ENCODE peak calls at places on chromosomes 11 and 22, in four cellular contexts. One of them, this sample, is unnamed.

GRCh38 chr11:12086271-12087074 is 23.9 kb upstream of the MICAL2 start:
- DNase-seq in cardiac muscle cell: peak; percentile 88
- DNase-seq in sigmoid colon: peak; percentile 90
- DNase-seq in Peyer's patch: no peak
- DNase-seq in this sample: no peak

GRCh38 chr22:38935023-38935422 is 22.4 kb upstream of the APOBEC3A start:
- DNase-seq in cardiac muscle cell: no peak
- DNase-seq in sigmoid colon: no peak
- DNase-seq in Peyer's patch: no peak
- DNase-seq in this sample: peak; percentile 86

GRCh38 chr11:75174781-75175370 is 24.0 kb downstream of the SLCO2B1 start:
- DNase-seq in cardiac muscle cell: no peak
- DNase-seq in sigmoid colon: peak; percentile 80
- DNase-seq in Peyer's patch: peak; percentile 22
- DNase-seq in this sample: no peak

GRCh38 chr22:27825174-27825573 is 23.6 kb upstream of the MN1 start:
- DNase-seq in cardiac muscle cell: no peak
- DNase-seq in sigmoid colon: no peak
- DNase-seq in Peyer's patch: no peak
- DNase-seq in this sample: no peak

GRCh38 chr11:115927823-115928329 is 423.7 kb upstream of the CADM1 start:
- DNase-seq in cardiac muscle cell: no peak
- DNase-seq in sigmoid colon: no peak
- DNase-seq in Peyer's patch: no peak
- DNase-seq in this sample: no peak

GRCh38 chr11:62592989-62593421 is 1.7 kb upstream of the TUT1 start:
- DNase-seq in cardiac muscle cell: no peak
- DNase-seq in sigmoid colon: no peak
- DNase-seq in Peyer's patch: no peak
- DNase-seq in this sample: no peak

GRCh38 chr11:44861829-44862545 is 88.7 kb downstream of the TP53I11 start:
- DNase-seq in cardiac muscle cell: peak; percentile 99
- DNase-seq in sigmoid colon: peak; percentile 94
- DNase-seq in Peyer's patch: peak; percentile 52
- DNase-seq in this sample: peak; percentile 97

GRCh38 chr11:111659201-111659600 is 57.0 kb downstream of the SIK2 start:
- DNase-seq in cardiac muscle cell: no peak
- DNase-seq in sigmoid colon: no peak
- DNase-seq in Peyer's patch: no peak
- DNase-seq in this sample: no peak

GRCh38 chr11:93031386-93031785 is 61.9 kb downstream of the MTNR1B start:
- DNase-seq in cardiac muscle cell: peak; percentile 25
- DNase-seq in sigmoid colon: no peak
- DNase-seq in Peyer's patch: no peak
- DNase-seq in this sample: no peak

GRCh38 chr22:46638601-46639431 is 18.6 kb downstream of the GRAMD4 start:
- DNase-seq in cardiac muscle cell: peak; percentile 44
- DNase-seq in sigmoid colon: no peak
- DNase-seq in Peyer's patch: no peak
- DNase-seq in this sample: no peak

GRCh38 chr11:103494491-103494890 is 385.3 kb downstream of the DYNC2H1 start:
- DNase-seq in cardiac muscle cell: peak; percentile 13
- DNase-seq in sigmoid colon: no peak
- DNase-seq in Peyer's patch: no peak
- DNase-seq in this sample: no peak

GRCh38 chr11:103798456-103798855 is 238.0 kb upstream of the DDI1 start:
- DNase-seq in cardiac muscle cell: no peak
- DNase-seq in sigmoid colon: no peak
- DNase-seq in Peyer's patch: no peak
- DNase-seq in this sample: no peak

GRCh38 chr22:49310354-49310753 is 517.3 kb downstream of the BRD1 start:
- DNase-seq in cardiac muscle cell: no peak
- DNase-seq in sigmoid colon: peak; percentile 15
- DNase-seq in Peyer's patch: no peak
- DNase-seq in this sample: no peak

GRCh38 chr11:12817681-12818332 is 143.6 kb downstream of the TEAD1 start:
- DNase-seq in cardiac muscle cell: no peak
- DNase-seq in sigmoid colon: no peak
- DNase-seq in Peyer's patch: no peak
- DNase-seq in this sample: no peak

GRCh38 chr22:36612458-36612857 is 83.5 kb upstream of the EIF3D start:
- DNase-seq in cardiac muscle cell: peak; percentile 10
- DNase-seq in sigmoid colon: no peak
- DNase-seq in Peyer's patch: no peak
- DNase-seq in this sample: no peak

GRCh38 chr11:77789731-77790476 is 30.6 kb downstream of the RSF1 start:
- DNase-seq in cardiac muscle cell: no peak
- DNase-seq in sigmoid colon: no peak
- DNase-seq in Peyer's patch: no peak
- DNase-seq in this sample: no peak

GRCh38 chr11:868802-869201 is 26.1 kb downstream of the TSPAN4 start:
- DNase-seq in cardiac muscle cell: no peak
- DNase-seq in sigmoid colon: no peak
- DNase-seq in Peyer's patch: no peak
- DNase-seq in this sample: no peak

GRCh38 chr11:8025123-8025522 is 38.0 kb downstream of the EIF3F start:
- DNase-seq in cardiac muscle cell: no peak
- DNase-seq in sigmoid colon: no peak
- DNase-seq in Peyer's patch: no peak
- DNase-seq in this sample: no peak

GRCh38 chr11:75532200-75532972 is 6.6 kb upstream of the GDPD5 start:
- DNase-seq in cardiac muscle cell: peak; percentile 62
- DNase-seq in sigmoid colon: peak; percentile 80
- DNase-seq in Peyer's patch: peak; percentile 69
- DNase-seq in this sample: no peak

GRCh38 chr22:46934172-46934745 is 171.8 kb downstream of the TBC1D22A start:
- DNase-seq in cardiac muscle cell: no peak
- DNase-seq in sigmoid colon: no peak
- DNase-seq in Peyer's patch: no peak
- DNase-seq in this sample: no peak

GRCh38 chr11:121460941-121461514 is 8.3 kb upstream of the SORL1-AS1 start:
- DNase-seq in cardiac muscle cell: no peak
- DNase-seq in sigmoid colon: no peak
- DNase-seq in Peyer's patch: no peak
- DNase-seq in this sample: no peak

GRCh38 chr11:39174228-39174627 is 2285.2 kb downstream of the LRRC4C start:
- DNase-seq in cardiac muscle cell: no peak
- DNase-seq in sigmoid colon: no peak
- DNase-seq in Peyer's patch: no peak
- DNase-seq in this sample: no peak

GRCh38 chr11:75204012-75204674 is 36.4 kb upstream of the TPBGL start:
- DNase-seq in cardiac muscle cell: no peak
- DNase-seq in sigmoid colon: peak; percentile 57
- DNase-seq in Peyer's patch: no peak
- DNase-seq in this sample: no peak

GRCh38 chr22:29727248-29727551 is 7.4 kb downstream of the CABP7 start:
- DNase-seq in cardiac muscle cell: peak; percentile 58
- DNase-seq in sigmoid colon: no peak
- DNase-seq in Peyer's patch: peak; percentile 20
- DNase-seq in this sample: no peak

GRCh38 chr11:12381875-12382274 is 4.5 kb downstream of the PARVA start:
- DNase-seq in cardiac muscle cell: no peak
- DNase-seq in sigmoid colon: no peak
- DNase-seq in Peyer's patch: no peak
- DNase-seq in this sample: no peak

GRCh38 chr11:57649826-57650738 is at the start of gene YPEL4:
- DNase-seq in cardiac muscle cell: peak; percentile 87
- DNase-seq in sigmoid colon: peak; percentile 84
- DNase-seq in Peyer's patch: peak; percentile 50
- DNase-seq in this sample: no peak

GRCh38 chr22:38228326-38228872 is 26.6 kb downstream of the MAFF start:
- DNase-seq in cardiac muscle cell: peak; percentile 32
- DNase-seq in sigmoid colon: no peak
- DNase-seq in Peyer's patch: no peak
- DNase-seq in this sample: no peak

GRCh38 chr11:62669420-62670161 is 1.9 kb upstream of the UQCC3 start:
- DNase-seq in cardiac muscle cell: no peak
- DNase-seq in sigmoid colon: no peak
- DNase-seq in Peyer's patch: no peak
- DNase-seq in this sample: no peak

GRCh38 chr11:45411221-45411946 is 125.2 kb upstream of the SYT13 start:
- DNase-seq in cardiac muscle cell: peak; percentile 58
- DNase-seq in sigmoid colon: no peak
- DNase-seq in Peyer's patch: no peak
- DNase-seq in this sample: no peak

GRCh38 chr11:91081440-91082088 is 858.7 kb upstream of the CHORDC1 start:
- DNase-seq in cardiac muscle cell: peak; percentile 56
- DNase-seq in sigmoid colon: peak; percentile 77
- DNase-seq in Peyer's patch: no peak
- DNase-seq in this sample: no peak

GRCh38 chr22:19889951-19890350 is 35.3 kb upstream of the GNB1L start:
- DNase-seq in cardiac muscle cell: no peak
- DNase-seq in sigmoid colon: no peak
- DNase-seq in Peyer's patch: no peak
- DNase-seq in this sample: no peak

GRCh38 chr11:116422556-116422955 is 350.2 kb downstream of the BUD13 start:
- DNase-seq in cardiac muscle cell: peak; percentile 2
- DNase-seq in sigmoid colon: peak; percentile 66
- DNase-seq in Peyer's patch: no peak
- DNase-seq in this sample: no peak

GRCh38 chr22:32803020-32803758 is 1.7 kb downstream of the TIMP3 start:
- DNase-seq in cardiac muscle cell: no peak
- DNase-seq in sigmoid colon: peak; percentile 72
- DNase-seq in Peyer's patch: no peak
- DNase-seq in this sample: no peak

GRCh38 chr22:19524170-19525115 is at the start of gene CLDN5:
- DNase-seq in cardiac muscle cell: peak; percentile 36
- DNase-seq in sigmoid colon: no peak
- DNase-seq in Peyer's patch: no peak
- DNase-seq in this sample: no peak

GRCh38 chr22:40076702-40077645 is 82.2 kb downstream of the FAM83F start:
- DNase-seq in cardiac muscle cell: peak; percentile 6
- DNase-seq in sigmoid colon: no peak
- DNase-seq in Peyer's patch: no peak
- DNase-seq in this sample: no peak

DNA sequence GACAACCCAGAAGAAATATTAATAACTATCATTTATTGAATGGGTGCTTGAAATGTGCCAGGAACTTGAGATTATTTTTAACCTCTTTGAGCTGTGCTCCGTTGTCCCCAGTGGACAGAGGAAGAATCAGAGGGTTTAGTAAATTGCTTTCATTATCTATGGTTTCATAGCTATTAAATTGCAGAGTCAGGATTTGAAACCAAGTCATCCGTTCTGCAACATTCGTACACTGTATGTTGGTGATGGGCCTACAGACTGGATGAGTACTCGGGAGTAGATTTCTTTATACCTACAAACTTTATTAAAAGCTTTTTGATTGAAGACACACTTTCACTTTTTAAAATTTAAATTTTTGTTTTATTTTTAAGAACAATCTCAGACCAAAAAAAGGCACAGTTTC is 4.9 kb downstream of the HSD17B12 start:
- DNase-seq in cardiac muscle cell: peak; percentile 8
- DNase-seq in sigmoid colon: no peak
- DNase-seq in Peyer's patch: no peak
- DNase-seq in this sample: no peak
- H3K4me3 ChIP-seq in cardiac muscle cell: no peak overlapping the region
- H3K4me3 ChIP-seq in sigmoid colon: no peak overlapping the region
- H3K4me3 ChIP-seq in Peyer's patch: no peak overlapping the region
- H3K4me3 ChIP-seq in this sample: no peak overlapping the region

DNA sequence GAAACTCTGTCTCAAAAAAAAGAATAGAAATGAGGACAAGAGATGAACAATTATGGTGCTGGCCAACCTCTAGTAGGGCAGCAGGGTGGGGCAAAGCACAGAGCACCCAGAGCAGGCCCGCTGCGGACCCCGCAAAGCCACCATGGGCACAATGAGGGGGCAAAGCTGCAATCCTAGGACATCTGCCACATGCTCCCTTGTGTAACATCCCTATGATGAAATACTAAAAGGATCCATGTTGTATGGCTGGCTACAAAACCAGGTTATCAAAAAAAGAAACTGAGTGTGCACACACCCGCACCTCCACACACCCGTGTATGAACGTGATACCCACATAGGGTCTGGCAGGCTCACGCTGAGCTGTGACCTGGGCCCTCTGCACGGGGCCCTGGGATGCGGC is 7.4 kb downstream of the ATP5MGL start:
- DNase-seq in cardiac muscle cell: no peak
- DNase-seq in sigmoid colon: no peak
- DNase-seq in Peyer's patch: no peak
- DNase-seq in this sample: no peak
- H3K36me3 ChIP-seq in cardiac muscle cell: peaks cover 31% of the 10 kb centered on the region
- H3K36me3 ChIP-seq in sigmoid colon: peaks cover 54% of the 10 kb centered on the region
- H3K36me3 ChIP-seq in Peyer's patch: peaks cover 88% of the 10 kb centered on the region
- H3K36me3 ChIP-seq in this sample: peaks cover 66% of the 10 kb centered on the region

GRCh38 chr22:26746311-26746710 is 88.9 kb downstream of the MIAT start:
- DNase-seq in cardiac muscle cell: no peak
- DNase-seq in sigmoid colon: no peak
- DNase-seq in Peyer's patch: no peak
- DNase-seq in this sample: no peak
- H3K4me3 ChIP-seq in cardiac muscle cell: no peak overlapping the region
- H3K4me3 ChIP-seq in sigmoid colon: no peak overlapping the region
- H3K4me3 ChIP-seq in Peyer's patch: no peak overlapping the region
- H3K4me3 ChIP-seq in this sample: no peak overlapping the region

DNA sequence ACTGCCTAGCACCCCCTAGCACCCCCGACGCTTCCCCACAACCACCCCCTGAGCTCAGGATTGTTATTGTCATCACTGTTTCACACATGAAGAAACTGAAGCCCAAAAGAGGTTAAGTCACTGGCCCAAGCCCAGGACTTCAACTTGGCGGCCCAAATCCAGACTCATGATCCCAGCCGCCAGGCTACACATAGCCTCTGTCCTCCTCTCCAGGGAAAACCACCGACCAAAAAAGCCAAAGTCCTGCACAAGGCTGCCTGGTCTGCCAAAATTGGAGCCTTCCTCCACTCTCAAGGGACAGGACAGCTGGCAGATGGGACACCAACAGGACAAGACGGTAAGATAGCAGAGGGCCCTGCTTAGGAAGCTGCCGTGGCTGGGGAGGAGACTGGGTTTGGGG is 10.8 kb downstream of the L3MBTL2 start:
- DNase-seq in cardiac muscle cell: no peak
- DNase-seq in sigmoid colon: no peak
- DNase-seq in Peyer's patch: no peak
- DNase-seq in this sample: no peak
- H3K36me3 ChIP-seq in cardiac muscle cell: peaks cover 20% of the 10 kb centered on the region
- H3K36me3 ChIP-seq in sigmoid colon: peaks cover 5% of the 10 kb centered on the region
- H3K36me3 ChIP-seq in Peyer's patch: peaks cover 48% of the 10 kb centered on the region
- H3K36me3 ChIP-seq in this sample: peaks cover 44% of the 10 kb centered on the region